ENCODE peak calls at places on chromosomes 16 and 17, in nine cellular contexts. One of them, this sample, is unnamed.
A peak's percentile ranks its signal among the peaks of the same experiment; 100 is the strongest.

GRCh38 chr17:69581061-69581955 is 166.8 kb downstream of the MAP2K6 start:
- DNase-seq in effector memory CD4-positive, alpha-beta T cell: no peak
- DNase-seq in AG10803: no peak
- DNase-seq in coronary artery: no peak
- DNase-seq in astrocyte of the cerebellum: peak; percentile 58
- DNase-seq in GM23338: peak; percentile 20
- DNase-seq in AG09309: no peak
- DNase-seq in fibroblast of lung: peak; percentile 37
- DNase-seq in body of pancreas: no peak
- DNase-seq in this sample: no peak

GRCh38 chr16:59993101-59993500 is 1259.0 kb upstream of the GOT2 start:
- DNase-seq in effector memory CD4-positive, alpha-beta T cell: no peak
- DNase-seq in AG10803: no peak
- DNase-seq in coronary artery: no peak
- DNase-seq in astrocyte of the cerebellum: no peak
- DNase-seq in GM23338: no peak
- DNase-seq in AG09309: no peak
- DNase-seq in fibroblast of lung: no peak
- DNase-seq in body of pancreas: no peak
- DNase-seq in this sample: no peak

GRCh38 chr17:64131606-64132270 is 1.8 kb upstream of the ERN1 start:
- DNase-seq in effector memory CD4-positive, alpha-beta T cell: no peak
- DNase-seq in AG10803: no peak
- DNase-seq in coronary artery: no peak
- DNase-seq in astrocyte of the cerebellum: no peak
- DNase-seq in GM23338: no peak
- DNase-seq in AG09309: no peak
- DNase-seq in fibroblast of lung: no peak
- DNase-seq in body of pancreas: no peak
- DNase-seq in this sample: no peak

GRCh38 chr16:25110392-25110947 is 1.1 kb upstream of the LCMT1 start:
- DNase-seq in effector memory CD4-positive, alpha-beta T cell: no peak
- DNase-seq in AG10803: no peak
- DNase-seq in coronary artery: no peak
- DNase-seq in astrocyte of the cerebellum: no peak
- DNase-seq in GM23338: no peak
- DNase-seq in AG09309: no peak
- DNase-seq in fibroblast of lung: peak; percentile 9
- DNase-seq in body of pancreas: no peak
- DNase-seq in this sample: peak; percentile 13

GRCh38 chr16:31350275-31351005 is 4.5 kb upstream of the ITGAX start:
- DNase-seq in effector memory CD4-positive, alpha-beta T cell: no peak
- DNase-seq in AG10803: no peak
- DNase-seq in coronary artery: no peak
- DNase-seq in astrocyte of the cerebellum: no peak
- DNase-seq in GM23338: no peak
- DNase-seq in AG09309: no peak
- DNase-seq in fibroblast of lung: no peak
- DNase-seq in body of pancreas: peak; percentile 67
- DNase-seq in this sample: no peak

GRCh38 chr16:3655030-3655790 is 719 bp downstream of the DNASE1 start:
- DNase-seq in effector memory CD4-positive, alpha-beta T cell: no peak
- DNase-seq in AG10803: no peak
- DNase-seq in coronary artery: peak; percentile 55
- DNase-seq in astrocyte of the cerebellum: no peak
- DNase-seq in GM23338: no peak
- DNase-seq in AG09309: no peak
- DNase-seq in fibroblast of lung: no peak
- DNase-seq in body of pancreas: peak; percentile 68
- DNase-seq in this sample: no peak

GRCh38 chr16:85176541-85177447 is 64.5 kb upstream of the CIBAR2 start:
- DNase-seq in effector memory CD4-positive, alpha-beta T cell: no peak
- DNase-seq in AG10803: no peak
- DNase-seq in coronary artery: no peak
- DNase-seq in astrocyte of the cerebellum: no peak
- DNase-seq in GM23338: no peak
- DNase-seq in AG09309: no peak
- DNase-seq in fibroblast of lung: no peak
- DNase-seq in body of pancreas: no peak
- DNase-seq in this sample: no peak

GRCh38 chr16:21265104-21265825 is 12.8 kb downstream of the CRYM start:
- DNase-seq in effector memory CD4-positive, alpha-beta T cell: no peak
- DNase-seq in AG10803: peak; percentile 47
- DNase-seq in coronary artery: peak; percentile 29
- DNase-seq in astrocyte of the cerebellum: no peak
- DNase-seq in GM23338: no peak
- DNase-seq in AG09309: no peak
- DNase-seq in fibroblast of lung: no peak
- DNase-seq in body of pancreas: no peak
- DNase-seq in this sample: no peak

GRCh38 chr16:72786606-72787005 is 261.3 kb downstream of the ZFHX3 start:
- DNase-seq in effector memory CD4-positive, alpha-beta T cell: no peak
- DNase-seq in AG10803: no peak
- DNase-seq in coronary artery: no peak
- DNase-seq in astrocyte of the cerebellum: no peak
- DNase-seq in GM23338: peak; percentile 22
- DNase-seq in AG09309: no peak
- DNase-seq in fibroblast of lung: no peak
- DNase-seq in body of pancreas: no peak
- DNase-seq in this sample: no peak
- H3K4me3 ChIP-seq in effector memory CD4-positive, alpha-beta T cell: no peak overlapping the region
- H3K4me3 ChIP-seq in AG10803: no peak overlapping the region
- H3K4me3 ChIP-seq in coronary artery: peak overlapping the region; percentile 45
- H3K4me3 ChIP-seq in astrocyte of the cerebellum: no peak overlapping the region
- H3K4me3 ChIP-seq in GM23338: peak overlapping the region; percentile 80
- H3K4me3 ChIP-seq in AG09309: no peak overlapping the region
- H3K4me3 ChIP-seq in fibroblast of lung: no peak overlapping the region
- H3K4me3 ChIP-seq in body of pancreas: no peak overlapping the region
- H3K4me3 ChIP-seq in this sample: no peak overlapping the region

GRCh38 chr17:17663160-17664072 is 17.8 kb upstream of the RAI1 start:
- DNase-seq in effector memory CD4-positive, alpha-beta T cell: peak; percentile 69
- DNase-seq in AG10803: peak; percentile 95
- DNase-seq in coronary artery: no peak
- DNase-seq in astrocyte of the cerebellum: peak; percentile 91
- DNase-seq in GM23338: peak; percentile 90
- DNase-seq in AG09309: peak; percentile 82
- DNase-seq in fibroblast of lung: peak; percentile 95
- DNase-seq in body of pancreas: peak; percentile 60
- DNase-seq in this sample: peak; percentile 62
- H3K4me3 ChIP-seq in effector memory CD4-positive, alpha-beta T cell: no peak overlapping the region
- H3K4me3 ChIP-seq in AG10803: no peak overlapping the region
- H3K4me3 ChIP-seq in coronary artery: peak overlapping the region; percentile 5
- H3K4me3 ChIP-seq in astrocyte of the cerebellum: no peak overlapping the region
- H3K4me3 ChIP-seq in GM23338: no peak overlapping the region
- H3K4me3 ChIP-seq in AG09309: no peak overlapping the region
- H3K4me3 ChIP-seq in fibroblast of lung: no peak overlapping the region
- H3K4me3 ChIP-seq in body of pancreas: no peak overlapping the region
- H3K4me3 ChIP-seq in this sample: no peak overlapping the region

DNA sequence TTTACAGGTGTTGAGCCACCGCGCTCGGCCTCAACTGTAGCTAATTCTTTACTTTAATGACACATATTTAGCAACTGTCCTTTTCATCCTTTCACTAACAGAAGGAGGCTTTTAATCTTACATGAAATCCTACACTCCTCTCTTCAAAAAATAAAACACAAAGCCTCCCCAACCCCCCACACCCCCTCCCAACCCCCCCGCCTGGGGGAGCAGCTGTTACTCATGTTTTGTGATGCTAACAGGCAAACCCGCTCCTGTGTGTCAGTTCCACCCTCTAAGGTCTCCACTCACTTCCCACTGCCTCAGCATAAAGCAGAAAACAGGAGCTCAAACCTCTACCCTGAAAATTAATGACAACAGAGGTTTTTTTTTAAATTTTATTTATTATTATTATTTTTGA is 55.4 kb upstream of the SLC25A19 start:
- DNase-seq in effector memory CD4-positive, alpha-beta T cell: no peak
- DNase-seq in AG10803: no peak
- DNase-seq in coronary artery: no peak
- DNase-seq in astrocyte of the cerebellum: no peak
- DNase-seq in GM23338: peak; percentile 33
- DNase-seq in AG09309: no peak
- DNase-seq in fibroblast of lung: no peak
- DNase-seq in body of pancreas: no peak
- DNase-seq in this sample: no peak
- H3K4me3 ChIP-seq in effector memory CD4-positive, alpha-beta T cell: no peak overlapping the region
- H3K4me3 ChIP-seq in AG10803: no peak overlapping the region
- H3K4me3 ChIP-seq in coronary artery: no peak overlapping the region
- H3K4me3 ChIP-seq in astrocyte of the cerebellum: no peak overlapping the region
- H3K4me3 ChIP-seq in GM23338: peak overlapping the region; percentile 58
- H3K4me3 ChIP-seq in AG09309: no peak overlapping the region
- H3K4me3 ChIP-seq in fibroblast of lung: no peak overlapping the region
- H3K4me3 ChIP-seq in body of pancreas: no peak overlapping the region
- H3K4me3 ChIP-seq in this sample: no peak overlapping the region

GRCh38 chr17:61668486-61668885 is 77.5 kb upstream of the NACA2 start:
- DNase-seq in effector memory CD4-positive, alpha-beta T cell: no peak
- DNase-seq in AG10803: no peak
- DNase-seq in coronary artery: no peak
- DNase-seq in astrocyte of the cerebellum: no peak
- DNase-seq in GM23338: no peak
- DNase-seq in AG09309: no peak
- DNase-seq in fibroblast of lung: no peak
- DNase-seq in body of pancreas: no peak
- DNase-seq in this sample: no peak
- H3K4me3 ChIP-seq in effector memory CD4-positive, alpha-beta T cell: no peak overlapping the region
- H3K4me3 ChIP-seq in AG10803: no peak overlapping the region
- H3K4me3 ChIP-seq in coronary artery: no peak overlapping the region
- H3K4me3 ChIP-seq in astrocyte of the cerebellum: no peak overlapping the region
- H3K4me3 ChIP-seq in GM23338: no peak overlapping the region
- H3K4me3 ChIP-seq in AG09309: no peak overlapping the region
- H3K4me3 ChIP-seq in fibroblast of lung: no peak overlapping the region
- H3K4me3 ChIP-seq in body of pancreas: no peak overlapping the region
- H3K4me3 ChIP-seq in this sample: no peak overlapping the region

DNA sequence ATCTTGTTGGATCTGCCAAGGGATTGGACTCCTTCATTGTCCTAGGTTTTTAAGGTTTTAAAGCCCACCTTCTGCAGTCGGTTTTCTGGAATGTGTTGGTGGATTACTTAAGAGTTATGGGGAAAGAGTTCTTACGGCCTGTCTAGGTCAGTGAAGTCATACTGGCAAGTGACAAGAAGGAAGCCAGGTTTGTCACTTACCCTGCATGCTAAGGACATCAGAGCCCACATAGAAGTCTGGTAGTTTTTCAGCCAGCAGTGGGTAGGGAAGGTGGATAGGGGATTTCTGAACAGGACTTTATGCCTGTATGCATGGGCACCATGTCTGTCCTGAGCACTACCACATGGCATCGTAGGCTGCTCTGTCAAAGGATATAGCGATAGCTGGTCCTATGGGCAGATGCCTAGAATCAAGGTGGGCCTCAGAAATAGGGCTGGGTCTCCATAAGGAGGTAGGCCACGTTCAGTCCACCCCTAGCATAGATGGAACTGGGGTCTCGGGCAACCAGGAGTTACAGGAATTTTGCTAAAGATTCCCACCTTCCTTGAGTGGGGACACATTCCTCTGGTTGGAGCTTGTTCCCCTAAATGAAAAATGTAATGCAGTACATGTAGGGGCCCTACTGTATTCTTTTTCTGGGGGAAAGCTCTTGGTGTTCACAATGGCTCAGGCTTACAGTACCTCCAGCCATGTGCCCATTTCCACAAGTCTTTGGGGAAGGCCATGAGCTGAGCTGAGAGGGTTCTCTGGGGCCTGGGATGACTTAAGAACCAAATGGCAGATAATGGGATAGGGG is 27.4 kb downstream of the TRPV2 start:
- DNase-seq in effector memory CD4-positive, alpha-beta T cell: no peak
- DNase-seq in AG10803: peak; percentile 40
- DNase-seq in coronary artery: no peak
- DNase-seq in astrocyte of the cerebellum: no peak
- DNase-seq in GM23338: no peak
- DNase-seq in AG09309: no peak
- DNase-seq in fibroblast of lung: no peak
- DNase-seq in body of pancreas: no peak
- DNase-seq in this sample: no peak
- H3K4me3 ChIP-seq in effector memory CD4-positive, alpha-beta T cell: no peak overlapping the region
- H3K4me3 ChIP-seq in AG10803: no peak overlapping the region
- H3K4me3 ChIP-seq in coronary artery: peak overlapping the region; percentile 13
- H3K4me3 ChIP-seq in astrocyte of the cerebellum: peak overlapping the region; percentile 12
- H3K4me3 ChIP-seq in GM23338: peak overlapping the region; percentile 100
- H3K4me3 ChIP-seq in AG09309: no peak overlapping the region
- H3K4me3 ChIP-seq in fibroblast of lung: peak overlapping the region; percentile 86
- H3K4me3 ChIP-seq in body of pancreas: no peak overlapping the region
- H3K4me3 ChIP-seq in this sample: no peak overlapping the region

GRCh38 chr17:79994602-79995001 is 41.1 kb downstream of the TBC1D16 start:
- DNase-seq in effector memory CD4-positive, alpha-beta T cell: no peak
- DNase-seq in AG10803: no peak
- DNase-seq in coronary artery: no peak
- DNase-seq in astrocyte of the cerebellum: no peak
- DNase-seq in GM23338: no peak
- DNase-seq in AG09309: no peak
- DNase-seq in fibroblast of lung: no peak
- DNase-seq in body of pancreas: no peak
- DNase-seq in this sample: no peak

GRCh38 chr17:79991140-79991923 is 44.3 kb downstream of the TBC1D16 start:
- DNase-seq in effector memory CD4-positive, alpha-beta T cell: peak; percentile 72
- DNase-seq in AG10803: peak; percentile 72
- DNase-seq in coronary artery: peak; percentile 71
- DNase-seq in astrocyte of the cerebellum: peak; percentile 50
- DNase-seq in GM23338: peak; percentile 89
- DNase-seq in AG09309: peak; percentile 25
- DNase-seq in fibroblast of lung: peak; percentile 82
- DNase-seq in body of pancreas: peak; percentile 88
- DNase-seq in this sample: peak; percentile 82

GRCh38 chr17:79991924-79992656 is 43.6 kb downstream of the TBC1D16 start:
- DNase-seq in effector memory CD4-positive, alpha-beta T cell: no peak
- DNase-seq in AG10803: no peak
- DNase-seq in coronary artery: peak; percentile 77
- DNase-seq in astrocyte of the cerebellum: no peak
- DNase-seq in GM23338: peak; percentile 34
- DNase-seq in AG09309: no peak
- DNase-seq in fibroblast of lung: peak; percentile 59
- DNase-seq in body of pancreas: no peak
- DNase-seq in this sample: no peak

GRCh38 chr17:79993390-79994221 is 42.1 kb downstream of the TBC1D16 start:
- DNase-seq in effector memory CD4-positive, alpha-beta T cell: no peak
- DNase-seq in AG10803: peak; percentile 90
- DNase-seq in coronary artery: no peak
- DNase-seq in astrocyte of the cerebellum: no peak
- DNase-seq in GM23338: peak; percentile 69
- DNase-seq in AG09309: no peak
- DNase-seq in fibroblast of lung: peak; percentile 98
- DNase-seq in body of pancreas: peak; percentile 77
- DNase-seq in this sample: peak; percentile 77

GRCh38 chr17:79992657-79993389 is 42.8 kb downstream of the TBC1D16 start:
- DNase-seq in effector memory CD4-positive, alpha-beta T cell: no peak
- DNase-seq in AG10803: no peak
- DNase-seq in coronary artery: peak; percentile 64
- DNase-seq in astrocyte of the cerebellum: no peak
- DNase-seq in GM23338: no peak
- DNase-seq in AG09309: no peak
- DNase-seq in fibroblast of lung: no peak
- DNase-seq in body of pancreas: no peak
- DNase-seq in this sample: no peak
- H3K4me3 ChIP-seq in effector memory CD4-positive, alpha-beta T cell: no peak overlapping the region
- H3K4me3 ChIP-seq in AG10803: no peak overlapping the region
- H3K4me3 ChIP-seq in coronary artery: peak overlapping the region; percentile 64
- H3K4me3 ChIP-seq in astrocyte of the cerebellum: no peak overlapping the region
- H3K4me3 ChIP-seq in GM23338: peak overlapping the region; percentile 53
- H3K4me3 ChIP-seq in AG09309: no peak overlapping the region
- H3K4me3 ChIP-seq in fibroblast of lung: peak overlapping the region; percentile 28
- H3K4me3 ChIP-seq in body of pancreas: no peak overlapping the region
- H3K4me3 ChIP-seq in this sample: no peak overlapping the region